ENCODE peak calls at places on chromosomes 7 and 10, in six cellular contexts. I is GM12878; P is left cardiac atrium; N is stimulated activated CD4-positive, alpha-beta T cell treated with anti-CD3 and anti-CD28 coated beads, Interleukin-12 subunit alpha, Interleukin-12 subunit beta, amount 100 ng/mL, for 4 hours; S is activated CD8-positive, alpha-beta memory T cell treated with anti-CD3 and anti-CD28 coated beads for 24 hours; D is activated T-cell treated with anti-CD3 and anti-CD28 coated beads for 1 hour. G is an unnamed sample.

GRCh38 chr7:26987338-26987737 is 108.5 kb downstream of the HOXA1 start:
- DNase-seq in I (no peak), P (no peak), N (no peak), S (no peak), D (no peak), G (no peak)

GRCh38 chr10:99920901-99921300 is 88.8 kb downstream of the DNMBP start:
- DNase-seq in I (no peak), P (no peak), N (no peak), S (no peak), D (no peak), G (no peak)

GRCh38 chr10:111077715-111078504 is 1.1 kb downstream of the ADRA2A start:
- DNase-seq in I (no peak), P (peak), N (no peak), S (peak), D (no peak), G (no peak)

GRCh38 chr7:78125884-78126283 is 327.3 kb downstream of the PHTF2 start:
- DNase-seq in I (no peak), P (no peak), N (no peak), S (no peak), D (no peak), G (no peak)

GRCh38 chr7:46229409-46229808 is 308.3 kb upstream of the IGFBP3 start:
- DNase-seq in I (no peak), P (no peak), N (no peak), S (no peak), D (no peak), G (no peak)

GRCh38 chr7:28102778-28103177 is 77.8 kb downstream of the JAZF1 start:
- DNase-seq in I (no peak), P (peak), N (no peak), S (no peak), D (no peak), G (no peak)

GRCh38 chr10:81502677-81503359 is 372.2 kb upstream of the NRG3 start:
- DNase-seq in I (no peak), P (no peak), N (no peak), S (no peak), D (no peak), G (no peak)

GRCh38 chr10:72171175-72171630 is 44.6 kb upstream of the ANAPC16 start:
- DNase-seq in I (no peak), P (no peak), N (no peak), S (no peak), D (no peak), G (no peak)

GRCh38 chr10:129870926-129871660 is 93.0 kb downstream of the EBF3 start:
- DNase-seq in I (no peak), P (no peak), N (no peak), S (no peak), D (no peak), G (no peak)

GRCh38 chr7:130994378-130995115 is 260.5 kb upstream of the KLF14 start:
- DNase-seq in I (no peak), P (peak), N (no peak), S (peak), D (no peak), G (no peak)

GRCh38 chr10:5782174-5782573 is 31.1 kb downstream of the GDI2 start:
- DNase-seq in I (no peak), P (no peak), N (no peak), S (no peak), D (no peak), G (no peak)

GRCh38 chr10:102040305-102040704 is 15.7 kb downstream of the ARMH3 start:
- DNase-seq in I (no peak), P (no peak), N (no peak), S (no peak), D (no peak), G (no peak)

GRCh38 chr10:18719811-18720210 is 60.6 kb downstream of the ARL5B start:
- DNase-seq in I (no peak), P (no peak), N (no peak), S (no peak), D (no peak), G (no peak)

GRCh38 chr7:19202599-19202998 is 57.4 kb upstream of the FERD3L start:
- DNase-seq in I (no peak), P (no peak), N (no peak), S (no peak), D (no peak), G (no peak)

GRCh38 chr7:108096996-108097395 is 33.2 kb downstream of the LAMB4 start:
- DNase-seq in I (no peak), P (no peak), N (no peak), S (no peak), D (no peak), G (no peak)

GRCh38 chr10:112815238-112816032 is 134.6 kb upstream of the TCF7L2 start:
- DNase-seq in I (no peak), P (no peak), N (no peak), S (no peak), D (no peak), G (no peak)

GRCh38 chr7:2157473-2158279 is 75.1 kb downstream of the MAD1L1 start:
- DNase-seq in I (no peak), P (peak), N (no peak), S (no peak), D (no peak), G (no peak)

GRCh38 chr10:117547301-117548153 is 5.0 kb downstream of the EMX2 start:
- DNase-seq in I (no peak), P (no peak), N (no peak), S (no peak), D (no peak), G (no peak)

GRCh38 chr10:46227571-46228075 is 59.2 kb upstream of the ANTXRL start:
- DNase-seq in I (no peak), P (peak), N (no peak), S (peak), D (no peak), G (no peak)

GRCh38 chr10:7408494-7409044 is 2.3 kb downstream of the SFMBT2 start:
- DNase-seq in I (no peak), P (peak), N (peak), S (peak), D (peak), G (peak)

GRCh38 chr10:86682675-86683074 is 14.4 kb downstream of the LDB3 start:
- DNase-seq in I (no peak), P (no peak), N (no peak), S (no peak), D (no peak), G (no peak)

GRCh38 chr7:121038717-121039509 is 50.4 kb downstream of the CPED1 start:
- DNase-seq in I (no peak), P (no peak), N (no peak), S (no peak), D (no peak), G (no peak)

GRCh38 chr10:65501259-65501658 is 1424.6 kb upstream of the LRRTM3 start:
- DNase-seq in I (peak), P (no peak), N (no peak), S (no peak), D (no peak), G (no peak)

GRCh38 chr10:8059191-8059936 is 4.9 kb downstream of the GATA3 start:
- DNase-seq in I (no peak), P (no peak), N (no peak), S (no peak), D (no peak), G (no peak)

GRCh38 chr10:127012769-127013152 is 107.5 kb downstream of the DOCK1 start:
- DNase-seq in I (no peak), P (peak), N (no peak), S (no peak), D (no peak), G (no peak)

GRCh38 chr7:97015787-97016391 is 8.7 kb downstream of the DLX5 start:
- DNase-seq in I (no peak), P (no peak), N (no peak), S (no peak), D (no peak), G (no peak)

GRCh38 chr7:100803398-100804161 is 23.7 kb downstream of the EPHB4 start:
- DNase-seq in I (peak), P (peak), N (no peak), S (no peak), D (no peak), G (no peak)

GRCh38 chr7:24778543-24779282 is 21.4 kb upstream of the GSDME start:
- DNase-seq in I (no peak), P (peak), N (no peak), S (no peak), D (no peak), G (no peak)

GRCh38 chr7:121126801-121127534 is 138.5 kb downstream of the CPED1 start:
- DNase-seq in I (no peak), P (no peak), N (no peak), S (no peak), D (no peak), G (no peak)

GRCh38 chr7:66246549-66247171 is 41.5 kb downstream of the TPST1 start:
- DNase-seq in I (no peak), P (no peak), N (no peak), S (no peak), D (no peak), G (no peak)